ENCODE peak calls at places on chromosomes 16 and 17, in nine cellular contexts. One of them, this sample, is unnamed.

GRCh38 chr17:83121921-83122820 is 42.8 kb downstream of the METRNL start:
- DNase-seq in T-helper 17 cell: peak; percentile 8
- DNase-seq in fibroblast of villous mesenchyme: no peak
- DNase-seq in WTC11: no peak
- DNase-seq in astrocyte of the spinal cord: no peak
- DNase-seq in D341Med: no peak
- DNase-seq in nephron progenitor cell: no peak
- DNase-seq in NCI-H1092: no peak
- DNase-seq in stimulated activated naive CD4-positive, alpha-beta T cell: no peak
- DNase-seq in this sample: peak; percentile 20

GRCh38 chr17:5793899-5794298 is 209.6 kb upstream of the NLRP1 start:
- DNase-seq in T-helper 17 cell: no peak
- DNase-seq in fibroblast of villous mesenchyme: peak; percentile 10
- DNase-seq in WTC11: peak; percentile 41
- DNase-seq in astrocyte of the spinal cord: peak; percentile 11
- DNase-seq in D341Med: no peak
- DNase-seq in nephron progenitor cell: no peak
- DNase-seq in NCI-H1092: no peak
- DNase-seq in stimulated activated naive CD4-positive, alpha-beta T cell: no peak
- DNase-seq in this sample: no peak

GRCh38 chr16:15951852-15952251 is 2.4 kb downstream of the ABCC1 start:
- DNase-seq in T-helper 17 cell: no peak
- DNase-seq in fibroblast of villous mesenchyme: no peak
- DNase-seq in WTC11: no peak
- DNase-seq in astrocyte of the spinal cord: no peak
- DNase-seq in D341Med: no peak
- DNase-seq in nephron progenitor cell: no peak
- DNase-seq in NCI-H1092: no peak
- DNase-seq in stimulated activated naive CD4-positive, alpha-beta T cell: no peak
- DNase-seq in this sample: no peak

GRCh38 chr16:10156111-10156510 is 26.1 kb downstream of the GRIN2A start:
- DNase-seq in T-helper 17 cell: no peak
- DNase-seq in fibroblast of villous mesenchyme: peak; percentile 58
- DNase-seq in WTC11: no peak
- DNase-seq in astrocyte of the spinal cord: no peak
- DNase-seq in D341Med: no peak
- DNase-seq in nephron progenitor cell: no peak
- DNase-seq in NCI-H1092: no peak
- DNase-seq in stimulated activated naive CD4-positive, alpha-beta T cell: no peak
- DNase-seq in this sample: no peak

GRCh38 chr16:88770459-88771293 is 14.3 kb downstream of the PIEZO1 start:
- DNase-seq in T-helper 17 cell: no peak
- DNase-seq in fibroblast of villous mesenchyme: peak; percentile 99
- DNase-seq in WTC11: peak; percentile 65
- DNase-seq in astrocyte of the spinal cord: peak; percentile 80
- DNase-seq in D341Med: peak; percentile 89
- DNase-seq in nephron progenitor cell: peak; percentile 76
- DNase-seq in NCI-H1092: no peak
- DNase-seq in stimulated activated naive CD4-positive, alpha-beta T cell: no peak
- DNase-seq in this sample: peak; percentile 89

GRCh38 chr16:79296491-79296890 is 304.0 kb downstream of the MAF start:
- DNase-seq in T-helper 17 cell: no peak
- DNase-seq in fibroblast of villous mesenchyme: no peak
- DNase-seq in WTC11: no peak
- DNase-seq in astrocyte of the spinal cord: no peak
- DNase-seq in D341Med: no peak
- DNase-seq in nephron progenitor cell: no peak
- DNase-seq in NCI-H1092: no peak
- DNase-seq in stimulated activated naive CD4-positive, alpha-beta T cell: no peak
- DNase-seq in this sample: no peak

GRCh38 chr16:30748634-30749445 is 615 bp downstream of the PHKG2 start:
- DNase-seq in T-helper 17 cell: no peak
- DNase-seq in fibroblast of villous mesenchyme: peak; percentile 44
- DNase-seq in WTC11: peak; percentile 65
- DNase-seq in astrocyte of the spinal cord: peak; percentile 34
- DNase-seq in D341Med: peak; percentile 61
- DNase-seq in nephron progenitor cell: peak; percentile 61
- DNase-seq in NCI-H1092: no peak
- DNase-seq in stimulated activated naive CD4-positive, alpha-beta T cell: peak; percentile 42
- DNase-seq in this sample: peak; percentile 87

GRCh38 chr16:71923941-71924690 is 28.8 kb downstream of the IST1 start:
- DNase-seq in T-helper 17 cell: no peak
- DNase-seq in fibroblast of villous mesenchyme: no peak
- DNase-seq in WTC11: no peak
- DNase-seq in astrocyte of the spinal cord: peak; percentile 48
- DNase-seq in D341Med: no peak
- DNase-seq in nephron progenitor cell: no peak
- DNase-seq in NCI-H1092: no peak
- DNase-seq in stimulated activated naive CD4-positive, alpha-beta T cell: no peak
- DNase-seq in this sample: no peak

GRCh38 chr17:78923660-78924453 is 1.3 kb downstream of the TIMP2 start:
- DNase-seq in T-helper 17 cell: peak; percentile 42
- DNase-seq in fibroblast of villous mesenchyme: no peak
- DNase-seq in WTC11: peak; percentile 82
- DNase-seq in astrocyte of the spinal cord: no peak
- DNase-seq in D341Med: no peak
- DNase-seq in nephron progenitor cell: no peak
- DNase-seq in NCI-H1092: no peak
- DNase-seq in stimulated activated naive CD4-positive, alpha-beta T cell: peak; percentile 67
- DNase-seq in this sample: peak; percentile 95

GRCh38 chr17:61054430-61054829 is 345.2 kb upstream of the TBX2 start:
- DNase-seq in T-helper 17 cell: no peak
- DNase-seq in fibroblast of villous mesenchyme: no peak
- DNase-seq in WTC11: no peak
- DNase-seq in astrocyte of the spinal cord: peak; percentile 2
- DNase-seq in D341Med: no peak
- DNase-seq in nephron progenitor cell: no peak
- DNase-seq in NCI-H1092: no peak
- DNase-seq in stimulated activated naive CD4-positive, alpha-beta T cell: no peak
- DNase-seq in this sample: no peak

GRCh38 chr17:61967729-61968128 is 39.9 kb upstream of the INTS2 start:
- DNase-seq in T-helper 17 cell: no peak
- DNase-seq in fibroblast of villous mesenchyme: no peak
- DNase-seq in WTC11: no peak
- DNase-seq in astrocyte of the spinal cord: no peak
- DNase-seq in D341Med: no peak
- DNase-seq in nephron progenitor cell: no peak
- DNase-seq in NCI-H1092: no peak
- DNase-seq in stimulated activated naive CD4-positive, alpha-beta T cell: no peak
- DNase-seq in this sample: no peak

GRCh38 chr17:77677210-77677609 is 281.3 kb upstream of the TNRC6C start:
- DNase-seq in T-helper 17 cell: no peak
- DNase-seq in fibroblast of villous mesenchyme: no peak
- DNase-seq in WTC11: no peak
- DNase-seq in astrocyte of the spinal cord: no peak
- DNase-seq in D341Med: no peak
- DNase-seq in nephron progenitor cell: no peak
- DNase-seq in NCI-H1092: no peak
- DNase-seq in stimulated activated naive CD4-positive, alpha-beta T cell: no peak
- DNase-seq in this sample: no peak

GRCh38 chr17:62573480-62574117 is 53.9 kb upstream of the MRC2 start:
- DNase-seq in T-helper 17 cell: no peak
- DNase-seq in fibroblast of villous mesenchyme: no peak
- DNase-seq in WTC11: no peak
- DNase-seq in astrocyte of the spinal cord: peak; percentile 37
- DNase-seq in D341Med: no peak
- DNase-seq in nephron progenitor cell: no peak
- DNase-seq in NCI-H1092: no peak
- DNase-seq in stimulated activated naive CD4-positive, alpha-beta T cell: no peak
- DNase-seq in this sample: no peak

GRCh38 chr17:4318186-4318585 is 48.3 kb downstream of the UBE2G1 start:
- DNase-seq in T-helper 17 cell: no peak
- DNase-seq in fibroblast of villous mesenchyme: no peak
- DNase-seq in WTC11: no peak
- DNase-seq in astrocyte of the spinal cord: no peak
- DNase-seq in D341Med: no peak
- DNase-seq in nephron progenitor cell: no peak
- DNase-seq in NCI-H1092: no peak
- DNase-seq in stimulated activated naive CD4-positive, alpha-beta T cell: no peak
- DNase-seq in this sample: no peak

GRCh38 chr17:20314834-20315233 is 152.5 kb downstream of the LGALS9B start:
- DNase-seq in T-helper 17 cell: no peak
- DNase-seq in fibroblast of villous mesenchyme: no peak
- DNase-seq in WTC11: no peak
- DNase-seq in astrocyte of the spinal cord: no peak
- DNase-seq in D341Med: no peak
- DNase-seq in nephron progenitor cell: no peak
- DNase-seq in NCI-H1092: no peak
- DNase-seq in stimulated activated naive CD4-positive, alpha-beta T cell: no peak
- DNase-seq in this sample: no peak

GRCh38 chr17:21286066-21286770 is 1.7 kb downstream of the MAP2K3 start:
- DNase-seq in T-helper 17 cell: no peak
- DNase-seq in fibroblast of villous mesenchyme: peak; percentile 99
- DNase-seq in WTC11: no peak
- DNase-seq in astrocyte of the spinal cord: peak; percentile 98
- DNase-seq in D341Med: no peak
- DNase-seq in nephron progenitor cell: peak; percentile 57
- DNase-seq in NCI-H1092: peak; percentile 22
- DNase-seq in stimulated activated naive CD4-positive, alpha-beta T cell: no peak
- DNase-seq in this sample: peak; percentile 97

GRCh38 chr16:79932564-79932963 is 332.0 kb upstream of the MAF start:
- DNase-seq in T-helper 17 cell: no peak
- DNase-seq in fibroblast of villous mesenchyme: no peak
- DNase-seq in WTC11: no peak
- DNase-seq in astrocyte of the spinal cord: no peak
- DNase-seq in D341Med: no peak
- DNase-seq in nephron progenitor cell: no peak
- DNase-seq in NCI-H1092: no peak
- DNase-seq in stimulated activated naive CD4-positive, alpha-beta T cell: no peak
- DNase-seq in this sample: no peak

GRCh38 chr17:65790241-65790640 is 228.8 kb upstream of the AXIN2 start:
- DNase-seq in T-helper 17 cell: no peak
- DNase-seq in fibroblast of villous mesenchyme: no peak
- DNase-seq in WTC11: peak; percentile 14
- DNase-seq in astrocyte of the spinal cord: no peak
- DNase-seq in D341Med: no peak
- DNase-seq in nephron progenitor cell: no peak
- DNase-seq in NCI-H1092: no peak
- DNase-seq in stimulated activated naive CD4-positive, alpha-beta T cell: no peak
- DNase-seq in this sample: no peak

GRCh38 chr17:2798679-2799078 is 2.4 kb downstream of the RAP1GAP2 start:
- DNase-seq in T-helper 17 cell: no peak
- DNase-seq in fibroblast of villous mesenchyme: no peak
- DNase-seq in WTC11: peak; percentile 80
- DNase-seq in astrocyte of the spinal cord: no peak
- DNase-seq in D341Med: no peak
- DNase-seq in nephron progenitor cell: peak; percentile 40
- DNase-seq in NCI-H1092: no peak
- DNase-seq in stimulated activated naive CD4-positive, alpha-beta T cell: no peak
- DNase-seq in this sample: no peak

This sample was measured in upper lobe of left lung.